ENCODE peak calls at places on chromosomes 7 and 10, in seven cellular contexts. T, G, S, Y, O, Q and J are unnamed samples.

GRCh38 chr10:61779950-61780659 is 117.4 kb downstream of the CABCOCO1 start:
- DNase-seq in Q (peak; percentile 53), G (no peak), O (no peak), T (peak; percentile 61), Y (no peak), S (no peak), J (peak; percentile 8)

GRCh38 chr7:24819916-24820689 is 62.8 kb upstream of the GSDME start:
- DNase-seq in S (peak; percentile 95), G (peak; percentile 85), T (peak; percentile 92), Q (peak; percentile 87), Y (peak; percentile 82), O (peak; percentile 84), J (peak; percentile 73)

GRCh38 chr10:70198696-70199466 is 28.6 kb upstream of the SAR1A start:
- DNase-seq in Y (no peak), G (no peak), S (no peak), T (no peak), Q (no peak), O (peak; percentile 6), J (no peak)

GRCh38 chr10:69994262-69994661 is 58.4 kb upstream of the MACROH2A2 start:
- DNase-seq in G (peak; percentile 4), Y (no peak), S (peak; percentile 49), O (peak; percentile 26), T (peak; percentile 28), Q (peak; percentile 3), J (peak; percentile 2)

GRCh38 chr10:52447931-52448353 is 133.9 kb downstream of the DKK1 start:
- DNase-seq in S (no peak), G (no peak), Y (no peak), T (no peak), Q (no peak), O (no peak), J (no peak)

GRCh38 chr10:49297818-49298665 is 928 bp upstream of the C10orf71 start:
- DNase-seq in S (no peak), Y (no peak), T (no peak), G (no peak), O (peak; percentile 31), Q (no peak), J (no peak)

GRCh38 chr7:3065724-3066143 is 22.1 kb upstream of the CARD11 start:
- DNase-seq in Y (peak; percentile 15), O (peak; percentile 64), G (no peak), Q (peak; percentile 66), S (peak; percentile 60), T (peak; percentile 31), J (peak; percentile 71)

GRCh38 chr7:68892211-68892610 is 706.1 kb upstream of the AUTS2 start:
- DNase-seq in G (no peak), T (peak; percentile 37), Y (no peak), Q (no peak), S (no peak), O (peak; percentile 3), J (no peak)

GRCh38 chr10:115093776-115094361 is 704 bp downstream of the ATRNL1 start:
- DNase-seq in G (peak; percentile 12), T (peak; percentile 35), S (no peak), O (peak; percentile 51), Y (no peak), Q (peak; percentile 16), J (peak; percentile 6)

GRCh38 chr7:96833701-96834453 is 124.2 kb upstream of the SEM1 start:
- DNase-seq in G (no peak), Y (no peak), T (no peak), S (no peak), Q (no peak), O (no peak), J (no peak)

GRCh38 chr7:34655384-34655783 is 2.6 kb upstream of the NPSR1 start:
- DNase-seq in Q (no peak), O (peak; percentile 49), T (no peak), Y (no peak), G (no peak), S (no peak), J (no peak)

GRCh38 chr10:133379152-133379800 is at the start of gene PAOX:
- DNase-seq in Q (peak; percentile 57), G (peak; percentile 70), T (peak; percentile 87), O (peak; percentile 89), Y (no peak), S (peak; percentile 43), J (peak; percentile 61)

GRCh38 chr7:47513741-47514241 is 68.1 kb downstream of the TNS3 start:
- DNase-seq in Y (no peak), G (no peak), S (no peak), O (peak; percentile 29), Q (no peak), T (peak; percentile 74), J (no peak)

GRCh38 chr7:70230761-70231160 is 632.5 kb downstream of the AUTS2 start:
- DNase-seq in S (no peak), Y (no peak), G (no peak), T (no peak), O (no peak), Q (no peak), J (no peak)

GRCh38 chr7:34748244-34749039 is 90.4 kb downstream of the NPSR1 start:
- DNase-seq in O (no peak), G (peak; percentile 12), Q (no peak), T (peak; percentile 81), Y (peak; percentile 93), S (no peak), J (no peak)

GRCh38 chr7:1192171-1192676 is 32.2 kb upstream of the ZFAND2A start:
- DNase-seq in Q (peak; percentile 88), T (no peak), Y (no peak), S (no peak), O (no peak), G (no peak), J (peak; percentile 18)

GRCh38 chr10:60733189-60733815 is 45.0 kb upstream of the CDK1 start:
- DNase-seq in O (peak; percentile 74), G (peak; percentile 73), T (peak; percentile 85), Q (no peak), S (no peak), Y (no peak), J (peak; percentile 53)

GRCh38 chr7:129308047-129308446 is 83.2 kb downstream of the AHCYL2 start:
- DNase-seq in G (peak; percentile 65), Q (no peak), O (no peak), S (no peak), T (no peak), Y (no peak), J (no peak)

GRCh38 chr7:43314379-43315158 is 202.1 kb downstream of the HECW1 start:
- DNase-seq in O (no peak), T (no peak), Y (no peak), G (no peak), Q (peak; percentile 62), S (no peak), J (no peak)

GRCh38 chr7:55132890-55133551 is 114.2 kb downstream of the EGFR start:
- DNase-seq in O (no peak), S (no peak), T (peak; percentile 84), G (no peak), Y (peak; percentile 99), Q (no peak), J (no peak)

GRCh38 chr7:55130079-55130476 is 111.3 kb downstream of the EGFR start:
- DNase-seq in Q (no peak), T (no peak), G (peak; percentile 80), O (peak; percentile 34), S (no peak), Y (no peak), J (no peak)

GRCh38 chr7:55130554-55131198 is 111.9 kb downstream of the EGFR start:
- DNase-seq in Q (no peak), O (peak; percentile 79), T (no peak), Y (no peak), G (peak; percentile 29), S (no peak), J (no peak)

GRCh38 chr7:55132550-55132889 is 113.7 kb downstream of the EGFR start:
- DNase-seq in Q (no peak), T (no peak), O (no peak), S (no peak), Y (no peak), G (no peak), J (no peak)

DNA sequence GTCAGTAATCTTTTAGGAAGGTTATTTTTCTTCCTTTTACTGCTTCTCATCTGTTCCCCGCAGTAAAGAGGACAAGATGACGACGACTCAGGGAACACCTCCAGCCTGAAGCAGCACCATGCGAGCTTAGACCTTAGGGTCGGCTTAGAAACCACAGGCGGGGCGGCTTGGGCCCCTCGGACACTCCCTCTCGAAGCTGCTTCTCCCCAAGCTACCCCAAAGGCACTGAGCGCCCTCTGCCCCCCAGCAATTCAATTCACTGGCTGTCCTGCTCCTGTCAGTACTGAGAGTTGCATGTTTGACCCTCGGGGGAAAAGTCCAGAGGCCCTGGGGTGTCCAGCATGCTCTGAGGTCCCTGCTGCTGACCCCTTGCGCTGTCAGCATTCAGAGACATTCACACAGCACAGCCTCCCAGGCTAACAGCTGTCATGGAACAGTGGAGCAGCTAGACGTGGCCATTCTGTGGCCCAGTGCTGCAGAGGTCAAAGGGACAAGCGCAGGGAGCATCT is 112.7 kb downstream of the EGFR start:
- DNase-seq in Q (no peak), S (no peak), G (no peak), Y (no peak), O (peak; percentile 14), T (no peak), J (no peak)
- H3K4me1 ChIP-seq in Q (no peaks in the 10 kb centered on the region), S (no peaks in the 10 kb centered on the region), G (peaks cover 43% of the 10 kb centered on the region), Y (peaks cover 86% of the 10 kb centered on the region), O (peaks cover 17% of the 10 kb centered on the region), T (peaks cover 63% of the 10 kb centered on the region), J (no peaks in the 10 kb centered on the region)

GRCh38 chr10:78259394-78259793 is 225.7 kb downstream of the RPS24 start:
- DNase-seq in S (no peak), T (no peak), O (no peak), Q (no peak), Y (no peak), G (no peak), J (no peak)
- H3K4me1 ChIP-seq in S (no peaks in the 10 kb centered on the region), T (peaks cover 19% of the 10 kb centered on the region), O (no peaks in the 10 kb centered on the region), Q (no peaks in the 10 kb centered on the region), Y (peaks cover 6% of the 10 kb centered on the region), G (peaks cover 36% of the 10 kb centered on the region), J (no peaks in the 10 kb centered on the region)

GRCh38 chr10:29795856-29796255 is 161.1 kb upstream of the SVIL start:
- DNase-seq in T (no peak), Y (no peak), Q (no peak), G (no peak), S (no peak), O (no peak), J (no peak)

GRCh38 chr10:29794776-29795635 is 160.2 kb upstream of the SVIL start:
- DNase-seq in T (no peak), Q (no peak), Y (no peak), S (no peak), O (no peak), G (peak; percentile 58), J (no peak)

GRCh38 chr10:29788113-29788512 is 153.3 kb upstream of the SVIL start:
- DNase-seq in O (no peak), Y (no peak), T (no peak), S (no peak), G (no peak), Q (no peak), J (no peak)

GRCh38 chr10:29790223-29790622 is 155.5 kb upstream of the SVIL start:
- DNase-seq in O (no peak), G (no peak), T (no peak), Q (no peak), S (no peak), Y (no peak), J (no peak)

GRCh38 chr10:29791773-29792172 is 157.0 kb upstream of the SVIL start:
- DNase-seq in Q (no peak), Y (no peak), T (no peak), O (no peak), S (no peak), G (no peak), J (no peak)
- H3K4me1 ChIP-seq in Q (no peaks in the 10 kb centered on the region), Y (peaks cover 21% of the 10 kb centered on the region), T (peaks cover 9% of the 10 kb centered on the region), O (no peaks in the 10 kb centered on the region), S (no peaks in the 10 kb centered on the region), G (peaks cover 39% of the 10 kb centered on the region), J (no peaks in the 10 kb centered on the region)

DNA sequence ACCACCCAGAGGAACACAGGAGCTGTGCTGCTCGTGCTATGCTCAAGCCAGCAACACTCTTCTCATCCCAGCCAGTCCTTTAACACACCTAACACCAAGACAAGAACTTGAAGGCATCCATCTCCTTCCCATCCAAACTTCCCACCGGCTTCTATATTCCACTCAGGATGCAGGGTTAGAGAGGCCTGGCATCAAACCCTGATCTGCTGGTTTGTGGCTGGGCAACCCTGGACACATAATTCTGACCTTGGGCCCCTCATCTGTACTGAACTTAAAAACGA is 5.6 kb upstream of the MYO1G start:
- DNase-seq in G (no peak), Y (no peak), S (no peak), Q (no peak), T (no peak), O (no peak), J (peak; percentile 21)
- H3K4me1 ChIP-seq in G (peaks cover 30% of the 10 kb centered on the region), Y (peaks cover 35% of the 10 kb centered on the region), S (peaks cover 70% of the 10 kb centered on the region), Q (peaks cover 68% of the 10 kb centered on the region), T (peaks cover 8% of the 10 kb centered on the region), O (peaks cover 22% of the 10 kb centered on the region), J (peaks cover 75% of the 10 kb centered on the region)